ENCODE peak calls at places on chromosomes 4 and X, in eight cellular contexts. One of them, this sample, is unnamed.

GRCh38 chr4:121876976-121877773 is 6.9 kb upstream of the BBS7 start:
- DNase-seq in GM23338: no peak
- DNase-seq in HCT116: no peak
- DNase-seq in MM.1S: no peak
- DNase-seq in SK-N-SH: no peak
- DNase-seq in GM23248: no peak
- DNase-seq in hepatocyte: no peak
- DNase-seq in neural progenitor cell: peak
- DNase-seq in this sample: no peak

GRCh38 chr4:53349201-53349600 is 16.7 kb downstream of the SCFD2 start:
- DNase-seq in GM23338: no peak
- DNase-seq in MM.1S: no peak
- DNase-seq in neural progenitor cell: no peak
- DNase-seq in SK-N-SH: no peak
- DNase-seq in hepatocyte: no peak
- DNase-seq in HCT116: no peak
- DNase-seq in GM23248: no peak
- DNase-seq in this sample: no peak

GRCh38 chr4:8355864-8356565 is 84.5 kb downstream of the ACOX3 start:
- DNase-seq in GM23248: peak
- DNase-seq in SK-N-SH: no peak
- DNase-seq in GM23338: no peak
- DNase-seq in hepatocyte: no peak
- DNase-seq in MM.1S: no peak
- DNase-seq in HCT116: no peak
- DNase-seq in neural progenitor cell: no peak
- DNase-seq in this sample: no peak

GRCh38 chrX:89053223-89053622 is 306.2 kb downstream of the CPXCR1 start:
- DNase-seq in neural progenitor cell: no peak
- DNase-seq in GM23338: no peak
- DNase-seq in HCT116: no peak
- DNase-seq in MM.1S: no peak
- DNase-seq in hepatocyte: no peak
- DNase-seq in GM23248: no peak
- DNase-seq in SK-N-SH: no peak
- DNase-seq in this sample: no peak

GRCh38 chr4:39083164-39083563 is 21.1 kb downstream of the KLHL5 start:
- DNase-seq in hepatocyte: no peak
- DNase-seq in neural progenitor cell: no peak
- DNase-seq in HCT116: no peak
- DNase-seq in MM.1S: no peak
- DNase-seq in GM23248: peak
- DNase-seq in GM23338: no peak
- DNase-seq in SK-N-SH: no peak
- DNase-seq in this sample: peak

GRCh38 chr4:6390357-6390756 is 82.1 kb downstream of the PPP2R2C start:
- DNase-seq in GM23248: no peak
- DNase-seq in GM23338: no peak
- DNase-seq in hepatocyte: no peak
- DNase-seq in SK-N-SH: no peak
- DNase-seq in MM.1S: no peak
- DNase-seq in neural progenitor cell: peak
- DNase-seq in HCT116: no peak
- DNase-seq in this sample: no peak

GRCh38 chr4:181536753-181537434 is 706.3 kb upstream of the TENM3 start:
- DNase-seq in hepatocyte: no peak
- DNase-seq in MM.1S: no peak
- DNase-seq in GM23248: no peak
- DNase-seq in HCT116: no peak
- DNase-seq in neural progenitor cell: no peak
- DNase-seq in GM23338: no peak
- DNase-seq in SK-N-SH: no peak
- DNase-seq in this sample: no peak

GRCh38 chr4:182062458-182062857 is 180.7 kb upstream of the TENM3 start:
- DNase-seq in GM23338: no peak
- DNase-seq in neural progenitor cell: no peak
- DNase-seq in HCT116: no peak
- DNase-seq in SK-N-SH: no peak
- DNase-seq in hepatocyte: no peak
- DNase-seq in GM23248: no peak
- DNase-seq in MM.1S: no peak
- DNase-seq in this sample: no peak

GRCh38 chr4:89586318-89586717 is 250.6 kb downstream of the SNCA start:
- DNase-seq in neural progenitor cell: no peak
- DNase-seq in hepatocyte: no peak
- DNase-seq in MM.1S: no peak
- DNase-seq in HCT116: no peak
- DNase-seq in GM23338: peak
- DNase-seq in GM23248: no peak
- DNase-seq in SK-N-SH: no peak
- DNase-seq in this sample: no peak

GRCh38 chr4:165288639-165289428 is 38.6 kb upstream of the MSMO1 start:
- DNase-seq in GM23338: no peak
- DNase-seq in SK-N-SH: no peak
- DNase-seq in MM.1S: no peak
- DNase-seq in hepatocyte: no peak
- DNase-seq in neural progenitor cell: no peak
- DNase-seq in HCT116: no peak
- DNase-seq in GM23248: peak
- DNase-seq in this sample: peak

GRCh38 chr4:128924951-128925350 is 115.5 kb downstream of the JADE1 start:
- DNase-seq in SK-N-SH: no peak
- DNase-seq in hepatocyte: no peak
- DNase-seq in GM23338: no peak
- DNase-seq in HCT116: no peak
- DNase-seq in neural progenitor cell: no peak
- DNase-seq in GM23248: peak
- DNase-seq in MM.1S: no peak
- DNase-seq in this sample: no peak

GRCh38 chr4:123740236-123740635 is 343.6 kb downstream of the SPRY1 start:
- DNase-seq in GM23248: no peak
- DNase-seq in SK-N-SH: no peak
- DNase-seq in HCT116: no peak
- DNase-seq in neural progenitor cell: no peak
- DNase-seq in MM.1S: no peak
- DNase-seq in GM23338: no peak
- DNase-seq in hepatocyte: no peak
- DNase-seq in this sample: no peak

GRCh38 chr4:146855761-146856160 is 89.9 kb downstream of the TTC29 start:
- DNase-seq in HCT116: no peak
- DNase-seq in neural progenitor cell: no peak
- DNase-seq in GM23338: no peak
- DNase-seq in SK-N-SH: no peak
- DNase-seq in MM.1S: no peak
- DNase-seq in GM23248: no peak
- DNase-seq in hepatocyte: no peak
- DNase-seq in this sample: no peak

GRCh38 chr4:95877636-95878035 is 37.7 kb downstream of the PDHA2 start:
- DNase-seq in GM23248: no peak
- DNase-seq in GM23338: no peak
- DNase-seq in neural progenitor cell: no peak
- DNase-seq in hepatocyte: no peak
- DNase-seq in MM.1S: no peak
- DNase-seq in HCT116: no peak
- DNase-seq in SK-N-SH: no peak
- DNase-seq in this sample: no peak

GRCh38 chr4:138562544-138562961 is 320.4 kb upstream of the SLC7A11 start:
- DNase-seq in HCT116: no peak
- DNase-seq in MM.1S: peak
- DNase-seq in SK-N-SH: no peak
- DNase-seq in hepatocyte: no peak
- DNase-seq in GM23338: no peak
- DNase-seq in neural progenitor cell: no peak
- DNase-seq in GM23248: no peak
- DNase-seq in this sample: peak

GRCh38 chrX:34638116-34638515 is 19.0 kb downstream of the TMEM47 start:
- DNase-seq in MM.1S: peak
- DNase-seq in neural progenitor cell: peak
- DNase-seq in GM23338: peak
- DNase-seq in HCT116: no peak
- DNase-seq in hepatocyte: peak
- DNase-seq in SK-N-SH: peak
- DNase-seq in GM23248: peak
- DNase-seq in this sample: peak

GRCh38 chr4:5711479-5712184 is 631 bp downstream of the EVC start:
- DNase-seq in GM23248: peak
- DNase-seq in neural progenitor cell: no peak
- DNase-seq in hepatocyte: no peak
- DNase-seq in GM23338: peak
- DNase-seq in HCT116: no peak
- DNase-seq in SK-N-SH: no peak
- DNase-seq in MM.1S: peak
- DNase-seq in this sample: peak

GRCh38 chr4:99816611-99817309 is at the start of gene DAPP1:
- DNase-seq in GM23248: no peak
- DNase-seq in MM.1S: peak
- DNase-seq in hepatocyte: peak
- DNase-seq in GM23338: no peak
- DNase-seq in HCT116: no peak
- DNase-seq in SK-N-SH: no peak
- DNase-seq in neural progenitor cell: no peak
- DNase-seq in this sample: peak

GRCh38 chrX:136733613-136734012 is 47.1 kb downstream of the ARHGEF6 start:
- DNase-seq in GM23248: no peak
- DNase-seq in GM23338: no peak
- DNase-seq in hepatocyte: no peak
- DNase-seq in MM.1S: no peak
- DNase-seq in SK-N-SH: no peak
- DNase-seq in neural progenitor cell: no peak
- DNase-seq in HCT116: no peak
- DNase-seq in this sample: no peak

GRCh38 chrX:113977887-113978286 is 606.0 kb upstream of the HTR2C start:
- DNase-seq in GM23338: no peak
- DNase-seq in hepatocyte: no peak
- DNase-seq in SK-N-SH: no peak
- DNase-seq in HCT116: no peak
- DNase-seq in neural progenitor cell: no peak
- DNase-seq in GM23248: no peak
- DNase-seq in MM.1S: no peak
- DNase-seq in this sample: no peak

GRCh38 chrX:151386838-151387459 is 10.1 kb upstream of the VMA21 start:
- DNase-seq in HCT116: no peak
- DNase-seq in MM.1S: no peak
- DNase-seq in neural progenitor cell: no peak
- DNase-seq in GM23248: no peak
- DNase-seq in hepatocyte: peak
- DNase-seq in SK-N-SH: no peak
- DNase-seq in GM23338: no peak
- DNase-seq in this sample: no peak
- TF ChIP-seq EZH2phosphoT487 in HCT116: no peak
- TF ChIP-seq EZH2phosphoT487 in MM.1S: no peak
- TF ChIP-seq EZH2phosphoT487 in neural progenitor cell: no peak
- TF ChIP-seq EZH2phosphoT487 in GM23248: no peak
- TF ChIP-seq EZH2phosphoT487 in hepatocyte: no peak
- TF ChIP-seq EZH2phosphoT487 in SK-N-SH: no peak
- TF ChIP-seq EZH2phosphoT487 in GM23338: no peak
- TF ChIP-seq EZH2phosphoT487 in this sample: no peak

GRCh38 chr4:105453550-105454201 is 20.2 kb downstream of the PPA2 start:
- DNase-seq in SK-N-SH: no peak
- DNase-seq in HCT116: no peak
- DNase-seq in hepatocyte: no peak
- DNase-seq in GM23338: peak
- DNase-seq in MM.1S: no peak
- DNase-seq in GM23248: peak
- DNase-seq in neural progenitor cell: no peak
- DNase-seq in this sample: no peak
- H2AFZ ChIP-seq in SK-N-SH: no peak
- H2AFZ ChIP-seq in HCT116: no peak
- H2AFZ ChIP-seq in hepatocyte: no peak
- H2AFZ ChIP-seq in GM23338: no peak
- H2AFZ ChIP-seq in MM.1S: no peak
- H2AFZ ChIP-seq in GM23248: no peak
- H2AFZ ChIP-seq in neural progenitor cell: no peak
- H2AFZ ChIP-seq in this sample: no peak

DNA sequence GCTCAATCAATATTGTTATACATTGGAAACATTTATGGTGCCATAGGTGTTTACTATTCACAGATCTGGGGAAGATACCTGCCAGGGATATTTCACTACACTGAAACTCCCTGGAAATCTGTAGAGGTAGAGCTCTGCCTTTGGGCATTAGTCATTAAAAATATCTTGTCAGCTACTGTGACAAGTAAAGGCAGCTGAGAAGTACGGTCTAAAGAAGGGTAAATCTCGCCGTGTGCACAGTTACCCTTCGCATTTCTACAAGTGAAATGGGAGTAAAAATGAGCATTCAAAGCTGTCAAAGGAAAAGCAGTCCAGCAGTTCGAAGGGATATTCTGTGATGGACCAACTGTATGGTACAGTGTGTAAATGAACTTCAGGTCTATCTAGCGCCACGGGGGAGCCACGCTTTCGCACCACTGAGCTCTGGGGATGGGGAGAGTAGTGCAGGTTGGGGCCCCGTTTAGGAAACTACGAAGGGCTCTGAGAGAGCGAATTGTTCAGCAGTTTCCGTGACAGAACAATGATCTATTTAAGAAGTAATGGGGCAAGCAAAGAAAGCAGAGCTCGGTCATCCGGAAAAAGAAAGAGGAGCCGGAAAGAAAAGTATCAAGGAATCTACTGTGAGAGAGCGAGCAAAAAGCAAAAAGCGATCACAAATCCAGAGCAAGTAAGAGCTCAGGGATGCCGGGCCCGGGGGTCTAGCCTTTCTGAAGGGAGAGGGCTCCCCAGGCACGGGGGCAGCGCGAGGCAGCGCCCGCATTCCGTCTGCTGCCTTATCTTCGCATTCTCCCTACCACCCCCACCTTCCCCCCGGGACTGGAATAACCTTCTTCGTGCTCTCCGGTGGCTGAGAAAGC is 646 bp downstream of the TIGD4 start:
- DNase-seq in HCT116: no peak
- DNase-seq in neural progenitor cell: peak
- DNase-seq in GM23338: peak
- DNase-seq in GM23248: peak
- DNase-seq in SK-N-SH: peak
- DNase-seq in hepatocyte: peak
- DNase-seq in MM.1S: peak
- DNase-seq in this sample: peak
- TF ChIP-seq EZH2phosphoT487 in HCT116: no peak
- TF ChIP-seq EZH2phosphoT487 in neural progenitor cell: peak
- TF ChIP-seq EZH2phosphoT487 in GM23338: no peak
- TF ChIP-seq EZH2phosphoT487 in GM23248: no peak
- TF ChIP-seq EZH2phosphoT487 in SK-N-SH: no peak
- TF ChIP-seq EZH2phosphoT487 in hepatocyte: no peak
- TF ChIP-seq EZH2phosphoT487 in MM.1S: no peak
- TF ChIP-seq EZH2phosphoT487 in this sample: no peak

GRCh38 chr4:130559268-130559667 is 1463.3 kb downstream of the C4orf33 start:
- DNase-seq in GM23338: no peak
- DNase-seq in MM.1S: no peak
- DNase-seq in SK-N-SH: no peak
- DNase-seq in GM23248: no peak
- DNase-seq in hepatocyte: no peak
- DNase-seq in neural progenitor cell: no peak
- DNase-seq in HCT116: no peak
- DNase-seq in this sample: no peak

GRCh38 chr4:130563891-130564418 is 1468.0 kb downstream of the C4orf33 start:
- DNase-seq in GM23338: peak
- DNase-seq in MM.1S: no peak
- DNase-seq in neural progenitor cell: no peak
- DNase-seq in SK-N-SH: no peak
- DNase-seq in HCT116: no peak
- DNase-seq in hepatocyte: no peak
- DNase-seq in GM23248: no peak
- DNase-seq in this sample: no peak

GRCh38 chr4:130568746-130569145 is 1472.8 kb downstream of the C4orf33 start:
- DNase-seq in GM23248: no peak
- DNase-seq in neural progenitor cell: no peak
- DNase-seq in SK-N-SH: no peak
- DNase-seq in MM.1S: no peak
- DNase-seq in hepatocyte: no peak
- DNase-seq in GM23338: no peak
- DNase-seq in HCT116: no peak
- DNase-seq in this sample: no peak

GRCh38 chr4:130563185-130563890 is 1467.4 kb downstream of the C4orf33 start:
- DNase-seq in HCT116: peak
- DNase-seq in MM.1S: peak
- DNase-seq in SK-N-SH: peak
- DNase-seq in hepatocyte: peak
- DNase-seq in neural progenitor cell: peak
- DNase-seq in GM23338: peak
- DNase-seq in GM23248: peak
- DNase-seq in this sample: peak
- H2AFZ ChIP-seq in HCT116: peak
- H2AFZ ChIP-seq in MM.1S: peak
- H2AFZ ChIP-seq in SK-N-SH: peak
- H2AFZ ChIP-seq in hepatocyte: peak
- H2AFZ ChIP-seq in neural progenitor cell: peak
- H2AFZ ChIP-seq in GM23338: peak
- H2AFZ ChIP-seq in GM23248: no peak
- H2AFZ ChIP-seq in this sample: peak

This sample was measured in PC-3.